ENCODE peak calls at places on chromosome 5, in eight cellular contexts. One of them, this sample, is unnamed.

GRCh38 chr5:77876862-77877502 is 100.8 kb upstream of the TBCA start:
- DNase-seq in heart right ventricle: no peak
- DNase-seq in endothelial cell of umbilical vein: no peak
- DNase-seq in pancreas: no peak
- DNase-seq in lower leg skin: no peak
- DNase-seq in CD8-positive, alpha-beta T cell: no peak
- DNase-seq in cardiac muscle cell: no peak
- DNase-seq in hepatocyte: no peak
- DNase-seq in this sample: no peak

GRCh38 chr5:1311443-1312055 is 16.7 kb upstream of the TERT start:
- DNase-seq in hepatocyte: no peak
- DNase-seq in CD8-positive, alpha-beta T cell: no peak
- DNase-seq in lower leg skin: peak
- DNase-seq in cardiac muscle cell: no peak
- DNase-seq in pancreas: no peak
- DNase-seq in heart right ventricle: no peak
- DNase-seq in endothelial cell of umbilical vein: no peak
- DNase-seq in this sample: no peak

GRCh38 chr5:7245401-7245800 is 150.5 kb upstream of the ADCY2 start:
- DNase-seq in CD8-positive, alpha-beta T cell: no peak
- DNase-seq in endothelial cell of umbilical vein: no peak
- DNase-seq in pancreas: no peak
- DNase-seq in heart right ventricle: no peak
- DNase-seq in lower leg skin: no peak
- DNase-seq in hepatocyte: no peak
- DNase-seq in cardiac muscle cell: no peak
- DNase-seq in this sample: no peak

GRCh38 chr5:95216136-95216955 is 68.5 kb downstream of the MCTP1 start:
- DNase-seq in pancreas: no peak
- DNase-seq in CD8-positive, alpha-beta T cell: no peak
- DNase-seq in cardiac muscle cell: no peak
- DNase-seq in lower leg skin: no peak
- DNase-seq in endothelial cell of umbilical vein: peak
- DNase-seq in heart right ventricle: no peak
- DNase-seq in hepatocyte: no peak
- DNase-seq in this sample: no peak

GRCh38 chr5:103021310-103021709 is 98.6 kb downstream of the GIN1 start:
- DNase-seq in heart right ventricle: no peak
- DNase-seq in endothelial cell of umbilical vein: no peak
- DNase-seq in pancreas: no peak
- DNase-seq in cardiac muscle cell: no peak
- DNase-seq in CD8-positive, alpha-beta T cell: no peak
- DNase-seq in lower leg skin: no peak
- DNase-seq in hepatocyte: no peak
- DNase-seq in this sample: no peak

GRCh38 chr5:14685757-14686156 is 21.2 kb downstream of the OTULIN start:
- DNase-seq in heart right ventricle: peak
- DNase-seq in cardiac muscle cell: peak
- DNase-seq in pancreas: no peak
- DNase-seq in CD8-positive, alpha-beta T cell: peak
- DNase-seq in hepatocyte: peak
- DNase-seq in lower leg skin: no peak
- DNase-seq in endothelial cell of umbilical vein: peak
- DNase-seq in this sample: peak

GRCh38 chr5:43036856-43037711 is 3.0 kb downstream of the ANXA2R start:
- DNase-seq in pancreas: no peak
- DNase-seq in hepatocyte: no peak
- DNase-seq in endothelial cell of umbilical vein: peak
- DNase-seq in cardiac muscle cell: no peak
- DNase-seq in lower leg skin: peak
- DNase-seq in CD8-positive, alpha-beta T cell: no peak
- DNase-seq in heart right ventricle: peak
- DNase-seq in this sample: no peak

GRCh38 chr5:10262121-10262774 is 12.2 kb downstream of the CCT5 start:
- DNase-seq in cardiac muscle cell: no peak
- DNase-seq in lower leg skin: no peak
- DNase-seq in endothelial cell of umbilical vein: no peak
- DNase-seq in heart right ventricle: no peak
- DNase-seq in CD8-positive, alpha-beta T cell: no peak
- DNase-seq in hepatocyte: no peak
- DNase-seq in pancreas: no peak
- DNase-seq in this sample: no peak

GRCh38 chr5:176317534-176318374 is 43.8 kb downstream of the KIAA1191 start:
- DNase-seq in CD8-positive, alpha-beta T cell: no peak
- DNase-seq in pancreas: no peak
- DNase-seq in endothelial cell of umbilical vein: no peak
- DNase-seq in heart right ventricle: no peak
- DNase-seq in hepatocyte: no peak
- DNase-seq in lower leg skin: no peak
- DNase-seq in cardiac muscle cell: no peak
- DNase-seq in this sample: no peak

GRCh38 chr5:159504857-159505304 is 174.6 kb upstream of the IL12B start:
- DNase-seq in endothelial cell of umbilical vein: no peak
- DNase-seq in cardiac muscle cell: peak
- DNase-seq in pancreas: no peak
- DNase-seq in CD8-positive, alpha-beta T cell: no peak
- DNase-seq in lower leg skin: no peak
- DNase-seq in hepatocyte: peak
- DNase-seq in heart right ventricle: peak
- DNase-seq in this sample: no peak

GRCh38 chr5:149141224-149141956 is at the start of gene ABLIM3:
- DNase-seq in endothelial cell of umbilical vein: peak
- DNase-seq in heart right ventricle: peak
- DNase-seq in CD8-positive, alpha-beta T cell: peak
- DNase-seq in lower leg skin: peak
- DNase-seq in hepatocyte: peak
- DNase-seq in pancreas: peak
- DNase-seq in cardiac muscle cell: peak
- DNase-seq in this sample: peak

GRCh38 chr5:74017112-74017511 is 391.1 kb downstream of the ARHGEF28 start:
- DNase-seq in heart right ventricle: no peak
- DNase-seq in hepatocyte: peak
- DNase-seq in CD8-positive, alpha-beta T cell: no peak
- DNase-seq in endothelial cell of umbilical vein: no peak
- DNase-seq in cardiac muscle cell: no peak
- DNase-seq in pancreas: no peak
- DNase-seq in lower leg skin: no peak
- DNase-seq in this sample: no peak

GRCh38 chr5:78666041-78666444 is 17.5 kb upstream of the LHFPL2 start:
- DNase-seq in endothelial cell of umbilical vein: no peak
- DNase-seq in CD8-positive, alpha-beta T cell: no peak
- DNase-seq in pancreas: no peak
- DNase-seq in cardiac muscle cell: no peak
- DNase-seq in heart right ventricle: no peak
- DNase-seq in lower leg skin: no peak
- DNase-seq in hepatocyte: no peak
- DNase-seq in this sample: no peak

GRCh38 chr5:87127426-87127825 is 140.3 kb upstream of the RASA1 start:
- DNase-seq in endothelial cell of umbilical vein: no peak
- DNase-seq in hepatocyte: no peak
- DNase-seq in lower leg skin: no peak
- DNase-seq in heart right ventricle: no peak
- DNase-seq in cardiac muscle cell: no peak
- DNase-seq in pancreas: no peak
- DNase-seq in CD8-positive, alpha-beta T cell: no peak
- DNase-seq in this sample: no peak

GRCh38 chr5:154421868-154422267 is 23.9 kb upstream of the SAP30L start:
- DNase-seq in heart right ventricle: no peak
- DNase-seq in endothelial cell of umbilical vein: peak
- DNase-seq in lower leg skin: peak
- DNase-seq in cardiac muscle cell: no peak
- DNase-seq in CD8-positive, alpha-beta T cell: no peak
- DNase-seq in hepatocyte: no peak
- DNase-seq in pancreas: no peak
- DNase-seq in this sample: peak

GRCh38 chr5:122971333-122971732 is 65.2 kb downstream of the PPIC start:
- DNase-seq in endothelial cell of umbilical vein: no peak
- DNase-seq in cardiac muscle cell: no peak
- DNase-seq in CD8-positive, alpha-beta T cell: no peak
- DNase-seq in hepatocyte: no peak
- DNase-seq in pancreas: no peak
- DNase-seq in lower leg skin: no peak
- DNase-seq in heart right ventricle: no peak
- DNase-seq in this sample: no peak

GRCh38 chr5:111584651-111585050 is 72.3 kb upstream of the STARD4 start:
- DNase-seq in hepatocyte: peak
- DNase-seq in CD8-positive, alpha-beta T cell: peak
- DNase-seq in endothelial cell of umbilical vein: peak
- DNase-seq in pancreas: no peak
- DNase-seq in heart right ventricle: no peak
- DNase-seq in cardiac muscle cell: peak
- DNase-seq in lower leg skin: no peak
- DNase-seq in this sample: no peak

GRCh38 chr5:169106906-169107305 is 194.0 kb downstream of the SLIT3 start:
- DNase-seq in cardiac muscle cell: no peak
- DNase-seq in CD8-positive, alpha-beta T cell: no peak
- DNase-seq in heart right ventricle: no peak
- DNase-seq in endothelial cell of umbilical vein: no peak
- DNase-seq in hepatocyte: no peak
- DNase-seq in pancreas: no peak
- DNase-seq in lower leg skin: peak
- DNase-seq in this sample: no peak

GRCh38 chr5:112628219-112628618 is 109.5 kb upstream of the APC start:
- DNase-seq in cardiac muscle cell: peak
- DNase-seq in hepatocyte: peak
- DNase-seq in lower leg skin: no peak
- DNase-seq in endothelial cell of umbilical vein: no peak
- DNase-seq in CD8-positive, alpha-beta T cell: no peak
- DNase-seq in heart right ventricle: no peak
- DNase-seq in pancreas: no peak
- DNase-seq in this sample: no peak

GRCh38 chr5:142316681-142317080 is 8.1 kb downstream of the SPRY4 start:
- DNase-seq in heart right ventricle: no peak
- DNase-seq in hepatocyte: no peak
- DNase-seq in pancreas: no peak
- DNase-seq in endothelial cell of umbilical vein: no peak
- DNase-seq in CD8-positive, alpha-beta T cell: no peak
- DNase-seq in cardiac muscle cell: no peak
- DNase-seq in lower leg skin: no peak
- DNase-seq in this sample: no peak

GRCh38 chr5:142317673-142318261 is 7.1 kb downstream of the SPRY4 start:
- DNase-seq in CD8-positive, alpha-beta T cell: no peak
- DNase-seq in endothelial cell of umbilical vein: no peak
- DNase-seq in heart right ventricle: no peak
- DNase-seq in lower leg skin: no peak
- DNase-seq in pancreas: no peak
- DNase-seq in cardiac muscle cell: no peak
- DNase-seq in hepatocyte: no peak
- DNase-seq in this sample: no peak

GRCh38 chr5:142316051-142316450 is 8.8 kb downstream of the SPRY4 start:
- DNase-seq in lower leg skin: no peak
- DNase-seq in CD8-positive, alpha-beta T cell: no peak
- DNase-seq in cardiac muscle cell: peak
- DNase-seq in endothelial cell of umbilical vein: peak
- DNase-seq in pancreas: no peak
- DNase-seq in hepatocyte: peak
- DNase-seq in heart right ventricle: peak
- DNase-seq in this sample: no peak

GRCh38 chr5:142315231-142315900 is 9.5 kb downstream of the SPRY4 start:
- DNase-seq in hepatocyte: no peak
- DNase-seq in pancreas: no peak
- DNase-seq in CD8-positive, alpha-beta T cell: no peak
- DNase-seq in cardiac muscle cell: no peak
- DNase-seq in heart right ventricle: no peak
- DNase-seq in endothelial cell of umbilical vein: no peak
- DNase-seq in lower leg skin: no peak
- DNase-seq in this sample: no peak

GRCh38 chr5:142317173-142317572 is 7.6 kb downstream of the SPRY4 start:
- DNase-seq in heart right ventricle: no peak
- DNase-seq in hepatocyte: no peak
- DNase-seq in cardiac muscle cell: no peak
- DNase-seq in lower leg skin: no peak
- DNase-seq in CD8-positive, alpha-beta T cell: no peak
- DNase-seq in endothelial cell of umbilical vein: no peak
- DNase-seq in pancreas: no peak
- DNase-seq in this sample: no peak
- H3K4me3 ChIP-seq in heart right ventricle: no peak
- H3K4me3 ChIP-seq in hepatocyte: no peak
- H3K4me3 ChIP-seq in cardiac muscle cell: no peak
- H3K4me3 ChIP-seq in lower leg skin: no peak
- H3K4me3 ChIP-seq in CD8-positive, alpha-beta T cell: no peak
- H3K4me3 ChIP-seq in endothelial cell of umbilical vein: no peak
- H3K4me3 ChIP-seq in pancreas: no peak
- H3K4me3 ChIP-seq in this sample: no peak

GRCh38 chr5:142782976-142783539 is 12.9 kb downstream of the ARHGAP26 start:
- DNase-seq in heart right ventricle: peak
- DNase-seq in lower leg skin: peak
- DNase-seq in endothelial cell of umbilical vein: no peak
- DNase-seq in CD8-positive, alpha-beta T cell: no peak
- DNase-seq in hepatocyte: no peak
- DNase-seq in cardiac muscle cell: no peak
- DNase-seq in pancreas: no peak
- DNase-seq in this sample: no peak

GRCh38 chr5:142784405-142784955 is 14.3 kb downstream of the ARHGAP26 start:
- DNase-seq in lower leg skin: no peak
- DNase-seq in pancreas: no peak
- DNase-seq in endothelial cell of umbilical vein: no peak
- DNase-seq in hepatocyte: no peak
- DNase-seq in heart right ventricle: no peak
- DNase-seq in cardiac muscle cell: no peak
- DNase-seq in CD8-positive, alpha-beta T cell: no peak
- DNase-seq in this sample: no peak

GRCh38 chr5:142785211-142785610 is 15.0 kb downstream of the ARHGAP26 start:
- DNase-seq in lower leg skin: no peak
- DNase-seq in endothelial cell of umbilical vein: no peak
- DNase-seq in CD8-positive, alpha-beta T cell: no peak
- DNase-seq in cardiac muscle cell: no peak
- DNase-seq in hepatocyte: no peak
- DNase-seq in heart right ventricle: no peak
- DNase-seq in pancreas: no peak
- DNase-seq in this sample: no peak

GRCh38 chr5:142780871-142781270 is 10.7 kb downstream of the ARHGAP26 start:
- DNase-seq in heart right ventricle: peak
- DNase-seq in endothelial cell of umbilical vein: no peak
- DNase-seq in lower leg skin: no peak
- DNase-seq in pancreas: no peak
- DNase-seq in CD8-positive, alpha-beta T cell: no peak
- DNase-seq in hepatocyte: no peak
- DNase-seq in cardiac muscle cell: no peak
- DNase-seq in this sample: no peak

GRCh38 chr5:142783601-142784291 is 13.6 kb downstream of the ARHGAP26 start:
- DNase-seq in heart right ventricle: peak
- DNase-seq in CD8-positive, alpha-beta T cell: peak
- DNase-seq in pancreas: no peak
- DNase-seq in cardiac muscle cell: no peak
- DNase-seq in hepatocyte: no peak
- DNase-seq in endothelial cell of umbilical vein: no peak
- DNase-seq in lower leg skin: peak
- DNase-seq in this sample: no peak
- H3K4me3 ChIP-seq in heart right ventricle: peak
- H3K4me3 ChIP-seq in CD8-positive, alpha-beta T cell: no peak
- H3K4me3 ChIP-seq in pancreas: no peak
- H3K4me3 ChIP-seq in cardiac muscle cell: no peak
- H3K4me3 ChIP-seq in hepatocyte: no peak
- H3K4me3 ChIP-seq in endothelial cell of umbilical vein: no peak
- H3K4me3 ChIP-seq in lower leg skin: no peak
- H3K4me3 ChIP-seq in this sample: no peak

GRCh38 chr5:140600096-140600495 is 32.9 kb downstream of the CD14 start:
- DNase-seq in CD8-positive, alpha-beta T cell: no peak
- DNase-seq in lower leg skin: no peak
- DNase-seq in heart right ventricle: no peak
- DNase-seq in endothelial cell of umbilical vein: no peak
- DNase-seq in cardiac muscle cell: no peak
- DNase-seq in pancreas: no peak
- DNase-seq in hepatocyte: no peak
- DNase-seq in this sample: no peak
- H3K4me3 ChIP-seq in CD8-positive, alpha-beta T cell: no peak
- H3K4me3 ChIP-seq in lower leg skin: no peak
- H3K4me3 ChIP-seq in heart right ventricle: no peak
- H3K4me3 ChIP-seq in endothelial cell of umbilical vein: no peak
- H3K4me3 ChIP-seq in cardiac muscle cell: no peak
- H3K4me3 ChIP-seq in pancreas: no peak
- H3K4me3 ChIP-seq in hepatocyte: no peak
- H3K4me3 ChIP-seq in this sample: no peak

GRCh38 chr5:139277171-139277570 is 16.4 kb upstream of the MATR3 start:
- DNase-seq in lower leg skin: peak
- DNase-seq in CD8-positive, alpha-beta T cell: no peak
- DNase-seq in hepatocyte: no peak
- DNase-seq in pancreas: no peak
- DNase-seq in heart right ventricle: no peak
- DNase-seq in endothelial cell of umbilical vein: peak
- DNase-seq in cardiac muscle cell: no peak
- DNase-seq in this sample: no peak
- H3K4me3 ChIP-seq in lower leg skin: no peak
- H3K4me3 ChIP-seq in CD8-positive, alpha-beta T cell: no peak
- H3K4me3 ChIP-seq in hepatocyte: no peak
- H3K4me3 ChIP-seq in pancreas: no peak
- H3K4me3 ChIP-seq in heart right ventricle: no peak
- H3K4me3 ChIP-seq in endothelial cell of umbilical vein: no peak
- H3K4me3 ChIP-seq in cardiac muscle cell: no peak
- H3K4me3 ChIP-seq in this sample: peak

This sample was measured in OCI-LY7.